ENCODE peak calls at places on chromosomes 12 and 14, in four cellular contexts. W, H, Y and L are unnamed samples.
A peak's percentile ranks its signal among the peaks of the same experiment; 100 is the strongest.

GRCh38 chr12:30251546-30251945 is 444.1 kb downstream of the IPO8 start:
- DNase-seq in W (no peak), H (no peak), Y (no peak), L (no peak)

GRCh38 chr14:75604979-75605825 is 26.8 kb downstream of the FLVCR2 start:
- DNase-seq in W (no peak), H (no peak), Y (no peak), L (no peak)

GRCh38 chr12:121538699-121539061 is 42.1 kb downstream of the KDM2B start:
- DNase-seq in W (no peak), H (peak; percentile 46), Y (no peak), L (peak; percentile 75)

GRCh38 chr14:86404425-86404824 is 874.5 kb downstream of the FLRT2 start:
- DNase-seq in W (no peak), H (no peak), Y (no peak), L (no peak)

GRCh38 chr14:59278111-59278510 is 89.6 kb downstream of the DAAM1 start:
- DNase-seq in W (no peak), H (peak; percentile 29), Y (no peak), L (peak; percentile 85)

GRCh38 chr14:64700290-64700689 is 3.9 kb upstream of the PLEKHG3 start:
- DNase-seq in W (no peak), H (no peak), Y (no peak), L (no peak)

GRCh38 chr12:2776129-2776806 is 18.5 kb upstream of the FKBP4 start:
- DNase-seq in W (no peak), H (no peak), Y (no peak), L (no peak)

GRCh38 chr12:50103767-50104321 is at the start of gene GPD1:
- DNase-seq in W (no peak), H (peak; percentile 84), Y (no peak), L (peak; percentile 16)

GRCh38 chr12:131287015-131287937 is 333.6 kb downstream of the ADGRD1 start:
- DNase-seq in W (no peak), H (no peak), Y (no peak), L (no peak)

GRCh38 chr14:59919582-59920377 is at the start of gene LRRC9:
- DNase-seq in W (no peak), H (peak; percentile 17), Y (peak; percentile 88), L (no peak)

GRCh38 chr12:13288501-13288900 is 92.0 kb downstream of the EMP1 start:
- DNase-seq in W (no peak), H (peak; percentile 38), Y (no peak), L (no peak)

GRCh38 chr12:131075194-131075593 is 121.5 kb downstream of the ADGRD1 start:
- DNase-seq in W (no peak), H (no peak), Y (no peak), L (no peak)

GRCh38 chr14:101082436-101083384 is 179.2 kb upstream of the RTL1 start:
- DNase-seq in W (no peak), H (no peak), Y (no peak), L (no peak)
- TF ChIP-seq YY1 in W (no peak), H (no peak), Y (no peak), L (no peak)

GRCh38 chr14:89810101-89810500 is 144.4 kb downstream of the EFCAB11 start:
- DNase-seq in W (no peak), H (no peak), Y (no peak), L (no peak)

GRCh38 chr14:89807905-89808304 is 146.6 kb downstream of the EFCAB11 start:
- DNase-seq in W (no peak), H (no peak), Y (no peak), L (no peak)

GRCh38 chr14:89805501-89805900 is 149.0 kb downstream of the EFCAB11 start:
- DNase-seq in W (no peak), H (no peak), Y (no peak), L (no peak)

GRCh38 chr14:89807151-89807550 is 147.4 kb downstream of the EFCAB11 start:
- DNase-seq in W (no peak), H (no peak), Y (no peak), L (no peak)
- TF ChIP-seq SP1 in W (no peak), H (no peak), Y (no peak), L (no peak)

GRCh38 chr12:16726879-16727278 is 120.9 kb upstream of the LMO3 start:
- DNase-seq in W (no peak), H (no peak), Y (no peak), L (no peak)
- H2AFZ ChIP-seq in W (no peak overlapping the region), H (no peak overlapping the region), Y (no peak overlapping the region), L (no peak overlapping the region)

GRCh38 chr14:91112172-91112571 is 1.7 kb upstream of the DGLUCY start:
- DNase-seq in W (no peak), H (no peak), Y (no peak), L (no peak)

GRCh38 chr14:91111443-91111842 is 2.4 kb upstream of the DGLUCY start:
- DNase-seq in W (no peak), H (no peak), Y (no peak), L (no peak)

GRCh38 chr14:91113829-91114078 is at the start of gene DGLUCY:
- DNase-seq in W (no peak), H (no peak), Y (no peak), L (no peak)

GRCh38 chr14:91105673-91106072 is 8.2 kb upstream of the DGLUCY start:
- DNase-seq in W (no peak), H (no peak), Y (no peak), L (no peak)

GRCh38 chr14:91108941-91109611 is 4.8 kb upstream of the DGLUCY start:
- DNase-seq in W (no peak), H (no peak), Y (no peak), L (no peak)
- TF ChIP-seq YY1 in W (no peak), H (no peak), Y (no peak), L (no peak)